ENCODE peak calls at places on chromosomes 12 and 14, in six cellular contexts. X is GM12878, S is K562, Y is HepG2, L is H1, D is GM12891. T is an unnamed sample.

GRCh38 chr12:52043386-52044212 is 7.6 kb upstream of the NR4A1 start:
- DNase-seq in X (no peak), S (no peak), Y (peak), L (no peak), D (no peak), T (no peak)

GRCh38 chr12:1937481-1938224 is 19.2 kb upstream of the CACNA2D4 start:
- DNase-seq in X (no peak), S (no peak), Y (no peak), L (peak), D (no peak), T (no peak)

GRCh38 chr12:101925352-101925751 is 48.0 kb downstream of the DRAM1 start:
- DNase-seq in X (no peak), S (no peak), Y (no peak), L (no peak), D (no peak), T (no peak)

GRCh38 chr12:53958128-53958527 is 3.4 kb downstream of the HOXC12 start:
- DNase-seq in X (no peak), S (no peak), Y (no peak), L (no peak), D (no peak), T (no peak)

GRCh38 chr12:123941485-123942276 is 30.9 kb downstream of the CCDC92 start:
- DNase-seq in X (no peak), S (no peak), Y (no peak), L (no peak), D (no peak), T (no peak)

GRCh38 chr14:77026930-77027537 is 1.5 kb downstream of the IRF2BPL start:
- DNase-seq in X (no peak), S (peak), Y (no peak), L (no peak), D (peak), T (peak)

GRCh38 chr12:40312982-40313576 is 88.3 kb downstream of the LRRK2 start:
- DNase-seq in X (no peak), S (no peak), Y (peak), L (no peak), D (no peak), T (no peak)

GRCh38 chr12:43964966-43965365 is 129.1 kb downstream of the TMEM117 start:
- DNase-seq in X (no peak), S (no peak), Y (peak), L (no peak), D (no peak), T (no peak)

GRCh38 chr14:45891417-45892080 is 638.5 kb upstream of the MIS18BP1 start:
- DNase-seq in X (no peak), S (no peak), Y (no peak), L (peak), D (no peak), T (no peak)

GRCh38 chr12:52217223-52217622 is 15.8 kb upstream of the KRT7 start:
- DNase-seq in X (no peak), S (no peak), Y (no peak), L (no peak), D (no peak), T (no peak)

DNA sequence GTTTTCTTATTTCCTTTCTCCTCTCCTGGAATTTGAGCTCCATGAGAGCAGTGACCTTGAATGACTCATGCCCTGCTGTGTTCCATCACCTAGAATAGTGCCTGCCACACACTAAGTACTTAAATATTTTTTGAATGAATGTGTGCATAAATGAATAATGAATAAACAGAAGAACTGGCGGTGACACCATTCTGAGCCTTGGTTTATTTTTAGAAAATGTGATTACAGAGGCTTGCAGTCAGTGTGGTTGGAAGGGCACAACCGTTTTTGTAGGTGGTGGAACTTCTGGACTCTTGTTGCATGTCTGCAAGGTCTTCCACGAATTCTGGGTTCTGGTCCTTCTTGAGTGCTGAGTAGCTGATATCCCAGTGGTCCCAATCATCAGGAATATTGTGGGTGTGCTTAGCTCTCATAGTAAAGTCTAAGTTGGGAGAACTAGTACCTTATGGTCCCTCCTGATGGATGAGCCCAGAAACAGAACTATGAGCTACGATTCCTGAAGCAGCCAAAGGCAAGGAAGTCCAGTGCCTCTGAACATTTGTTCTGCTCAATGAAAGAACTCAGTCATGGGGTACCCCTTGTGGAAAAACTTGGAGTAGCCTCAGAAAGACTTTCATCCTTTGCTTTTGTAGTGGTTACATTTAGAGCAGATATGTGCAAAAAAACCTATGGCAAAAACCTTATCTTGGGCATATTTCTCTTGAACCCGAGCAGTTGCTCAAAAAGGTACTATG is 28.8 kb upstream of the BHLHE41 start:
- DNase-seq in X (no peak), S (no peak), Y (peak), L (no peak), D (no peak), T (no peak)
- TF ChIP-seq POLR2AphosphoS5 in X (no peak), S (no peak), Y (no peak), L (no peak), D (no peak), T (no peak)

GRCh38 chr14:93055651-93056115 is 60.0 kb downstream of the ITPK1 start:
- DNase-seq in X (no peak), S (no peak), Y (no peak), L (no peak), D (no peak), T (no peak)
- TF ChIP-seq POLR2A in X (no peak), S (no peak), Y (no peak), L (no peak), D (no peak), T (no peak)

DNA sequence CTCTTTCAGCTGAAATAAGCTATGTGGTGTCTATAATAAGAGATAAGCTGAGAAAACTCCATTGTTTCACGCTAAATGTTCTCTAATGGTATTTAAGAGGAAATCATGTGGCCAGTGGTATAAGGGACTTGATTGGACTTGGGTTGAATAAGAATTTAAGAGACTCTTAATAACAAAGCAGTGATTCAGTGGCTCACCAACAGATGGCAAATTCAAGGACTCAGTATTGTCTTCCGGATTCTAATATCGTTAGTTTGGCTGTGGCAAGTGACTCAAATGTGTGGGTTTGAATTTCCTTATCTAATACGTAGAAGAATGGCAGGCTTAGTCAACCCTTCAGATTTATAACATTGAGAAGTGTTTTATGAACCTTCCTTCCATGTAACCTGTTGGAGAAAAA is 49.1 kb upstream of the KCNH3 start:
- DNase-seq in X (no peak), S (no peak), Y (no peak), L (no peak), D (no peak), T (no peak)
- TF ChIP-seq TAF1 in X (no peak), S (no peak), Y (no peak), L (no peak), D (no peak), T (no peak)

GRCh38 chr14:90398315-90398811 is 1.5 kb downstream of the CALM1 start:
- DNase-seq in X (no peak), S (peak), Y (no peak), L (peak), D (peak), T (no peak)
- TF ChIP-seq POLR2AphosphoS5 in X (peak), S (no peak), Y (no peak), L (no peak), D (no peak), T (no peak)

GRCh38 chr14:28382460-28383220 is 383.9 kb upstream of the FOXG1 start:
- DNase-seq in X (no peak), S (no peak), Y (peak), L (no peak), D (no peak), T (no peak)
- TF ChIP-seq POLR2A in X (no peak), S (no peak), Y (no peak), L (no peak), D (no peak), T (no peak)